ENCODE peak calls at places on chromosomes 6 and 20, in nine cellular contexts. D, L, G, N, U, E, S, A and C are unnamed samples.

GRCh38 chr20:34824861-34825529 is 456 bp downstream of the NCOA6 start:
- DNase-seq in A (peak; percentile 84), D (peak; percentile 20), S (peak; percentile 91), L (peak; percentile 88), U (peak; percentile 35), E (peak; percentile 85), N (peak; percentile 83), G (peak; percentile 28), C (no peak)

GRCh38 chr6:1406306-1407058 is 17.1 kb downstream of the FOXF2 start:
- DNase-seq in U (no peak), A (no peak), S (no peak), E (peak; percentile 43), N (no peak), L (no peak), D (no peak), G (peak; percentile 70), C (no peak)

GRCh38 chr6:39934060-39934757 is at the start of gene MOCS1:
- DNase-seq in U (peak; percentile 54), N (no peak), D (peak; percentile 48), L (peak; percentile 90), E (peak; percentile 80), A (no peak), G (peak; percentile 47), S (peak; percentile 93), C (no peak)

GRCh38 chr6:170276369-170277057 is 14.4 kb downstream of the DLL1 start:
- DNase-seq in A (no peak), G (no peak), E (no peak), N (no peak), S (no peak), D (no peak), U (no peak), L (no peak), C (no peak)

GRCh38 chr6:31567531-31568370 is 4.3 kb upstream of the LTA start:
- DNase-seq in U (no peak), E (no peak), G (no peak), A (peak; percentile 60), N (no peak), S (no peak), D (no peak), L (no peak), C (no peak)

GRCh38 chr20:19934792-19935491 is 82.2 kb upstream of the NAA20 start:
- DNase-seq in G (no peak), A (peak; percentile 78), D (peak; percentile 88), U (peak; percentile 27), L (no peak), S (no peak), N (no peak), E (no peak), C (peak; percentile 62)

GRCh38 chr6:143060354-143060805 is 309 bp upstream of the AIG1 start:
- DNase-seq in G (peak; percentile 81), D (peak; percentile 82), E (peak; percentile 91), A (peak; percentile 69), U (peak; percentile 67), L (peak; percentile 93), S (peak; percentile 88), N (peak; percentile 47), C (peak; percentile 75)

GRCh38 chr6:36600564-36601146 is 6.5 kb downstream of the SRSF3 start:
- DNase-seq in S (no peak), L (no peak), U (no peak), N (no peak), E (no peak), D (no peak), A (peak; percentile 43), G (no peak), C (no peak)

GRCh38 chr20:20820104-20820503 is 107.7 kb upstream of the RALGAPA2 start:
- DNase-seq in A (peak; percentile 59), G (no peak), N (no peak), L (peak; percentile 84), E (peak; percentile 30), D (no peak), S (peak; percentile 47), U (peak; percentile 29), C (no peak)

GRCh38 chr6:151141685-151142084 is 98.1 kb upstream of the AKAP12 start:
- DNase-seq in S (no peak), E (no peak), L (no peak), G (no peak), U (peak; percentile 6), A (no peak), D (peak; percentile 6), N (no peak), C (no peak)

GRCh38 chr6:84582997-84583396 is 181.4 kb downstream of the TBX18 start:
- DNase-seq in U (peak; percentile 43), S (no peak), N (no peak), D (peak; percentile 17), E (peak; percentile 9), L (no peak), A (no peak), G (peak; percentile 10), C (no peak)

GRCh38 chr6:84583784-84584183 is 180.6 kb downstream of the TBX18 start:
- DNase-seq in G (peak; percentile 7), S (no peak), N (no peak), E (peak; percentile 3), U (no peak), D (no peak), L (no peak), A (no peak), C (no peak)

GRCh38 chr6:84579404-84579803 is 185.0 kb downstream of the TBX18 start:
- DNase-seq in L (no peak), G (no peak), U (no peak), S (no peak), N (no peak), D (no peak), E (no peak), A (no peak), C (no peak)

GRCh38 chr6:84576029-84576428 is 188.4 kb downstream of the TBX18 start:
- DNase-seq in U (no peak), A (no peak), D (no peak), E (no peak), L (no peak), S (no peak), G (no peak), N (no peak), C (no peak)

GRCh38 chr6:84581494-84582259 is 182.7 kb downstream of the TBX18 start:
- DNase-seq in U (no peak), S (no peak), N (no peak), G (peak; percentile 73), L (no peak), E (peak; percentile 78), A (no peak), D (peak; percentile 82), C (no peak)
- H3K36me3 ChIP-seq in U (no peaks in the 10 kb centered on the region), S (no peaks in the 10 kb centered on the region), N (no peaks in the 10 kb centered on the region), G (no peaks in the 10 kb centered on the region), L (no peaks in the 10 kb centered on the region), E (no peaks in the 10 kb centered on the region), A (no peaks in the 10 kb centered on the region), D (no peaks in the 10 kb centered on the region), C (no peaks in the 10 kb centered on the region)

GRCh38 chr20:53447271-53447670 is 146.4 kb downstream of the ZNF217 start:
- DNase-seq in E (no peak), A (no peak), G (no peak), S (no peak), L (no peak), U (no peak), D (no peak), N (no peak), C (no peak)
- H3K4me2 ChIP-seq in E (no peak overlapping the region), A (no peak overlapping the region), G (no peak overlapping the region), S (no peak overlapping the region), L (no peak overlapping the region), U (no peak overlapping the region), D (no peak overlapping the region), N (no peak overlapping the region), C (no peak overlapping the region)

GRCh38 chr20:64005394-64005793 is 24.5 kb downstream of the PRPF6 start:
- DNase-seq in U (no peak), L (no peak), S (no peak), E (peak; percentile 35), A (no peak), D (no peak), G (peak; percentile 16), N (no peak), C (no peak)
- H4K20me1 ChIP-seq in U (no peaks in the 10 kb centered on the region), L (peaks cover 7% of the 10 kb centered on the region), S (peaks cover 5% of the 10 kb centered on the region), E (peaks cover 4% of the 10 kb centered on the region), A (no peaks in the 10 kb centered on the region), D (no peaks in the 10 kb centered on the region), G (peaks cover 34% of the 10 kb centered on the region), N (no peaks in the 10 kb centered on the region), C (peaks cover 39% of the 10 kb centered on the region)

GRCh38 chr20:37576911-37577310 is 49.2 kb upstream of the BLCAP start:
- DNase-seq in N (no peak), S (no peak), U (no peak), A (no peak), L (no peak), E (no peak), G (no peak), D (no peak), C (no peak)

GRCh38 chr20:37574199-37574890 is 46.7 kb upstream of the BLCAP start:
- DNase-seq in S (no peak), A (no peak), G (no peak), N (no peak), L (no peak), E (peak; percentile 48), U (no peak), D (no peak), C (no peak)

GRCh38 chr20:37575884-37576283 is 48.2 kb upstream of the BLCAP start:
- DNase-seq in S (no peak), A (peak; percentile 78), D (no peak), L (peak; percentile 72), U (no peak), N (peak; percentile 72), E (no peak), G (no peak), C (no peak)

GRCh38 chr20:37571033-37571432 is 43.4 kb upstream of the BLCAP start:
- DNase-seq in N (no peak), L (no peak), S (no peak), E (no peak), G (no peak), A (no peak), U (no peak), D (no peak), C (no peak)

DNA sequence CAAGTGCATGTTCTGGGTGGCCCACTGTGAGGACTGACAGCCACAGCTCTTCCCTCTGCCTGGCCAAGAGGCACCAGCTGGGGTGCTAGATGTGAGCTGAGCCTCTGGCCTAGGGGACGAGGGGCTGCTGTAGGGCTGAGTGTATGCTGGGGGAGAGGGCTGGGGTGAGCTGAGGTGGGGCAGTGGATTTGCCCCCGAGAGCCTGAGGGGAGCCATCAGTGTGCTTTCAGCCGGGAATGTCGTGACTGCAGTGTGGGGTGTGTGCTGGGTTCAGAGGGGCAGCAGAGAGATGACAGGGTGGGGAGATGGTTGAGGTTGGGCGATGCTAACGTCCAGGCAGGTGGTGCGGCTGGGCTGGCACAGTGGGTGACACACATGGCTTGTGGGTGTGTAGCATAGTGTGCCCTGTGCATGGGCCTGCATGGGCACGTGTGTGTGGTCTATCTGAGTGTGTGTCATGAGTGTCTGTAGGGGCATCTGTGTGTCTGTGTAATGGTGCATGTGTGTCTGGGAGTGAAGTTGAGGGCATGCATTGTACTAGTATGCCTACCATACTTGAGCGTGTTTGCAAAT is 46.0 kb upstream of the BLCAP start:
- DNase-seq in A (no peak), D (no peak), U (no peak), L (no peak), S (no peak), G (no peak), N (no peak), E (no peak), C (no peak)
- H3K36me3 ChIP-seq in A (no peaks in the 10 kb centered on the region), D (no peaks in the 10 kb centered on the region), U (no peaks in the 10 kb centered on the region), L (no peaks in the 10 kb centered on the region), S (no peaks in the 10 kb centered on the region), G (no peaks in the 10 kb centered on the region), N (no peaks in the 10 kb centered on the region), E (no peaks in the 10 kb centered on the region), C (no peaks in the 10 kb centered on the region)